ENCODE peak calls at places on chromosomes 1 and 21, in five cellular contexts. Z is coronary artery, R is NCI-H1436 treated with DMSO at 0.1 percent for 48 hours, O is tibial nerve, C is SHP77. X is an unnamed sample.

GRCh38 chr1:231918239-231919015 is 291.8 kb downstream of the DISC1 start:
- DNase-seq in Z (no peak), R (no peak), O (no peak), C (no peak), X (no peak)

GRCh38 chr1:30738670-30739559 is 15.5 kb upstream of the MATN1 start:
- DNase-seq in Z (no peak), R (no peak), O (no peak), C (no peak), X (no peak)

GRCh38 chr1:59730302-59730701 is 84.4 kb upstream of the HOOK1 start:
- DNase-seq in Z (no peak), R (no peak), O (no peak), C (no peak), X (no peak)

GRCh38 chr21:46022551-46023107 is 41.1 kb downstream of the COL6A1 start:
- DNase-seq in Z (no peak), R (peak; percentile 52), O (no peak), C (peak; percentile 21), X (no peak)

GRCh38 chr1:31782066-31782762 is 18.1 kb upstream of the ADGRB2 start:
- DNase-seq in Z (no peak), R (no peak), O (no peak), C (no peak), X (no peak)

GRCh38 chr1:101183388-101183699 is 53.5 kb upstream of the S1PR1 start:
- DNase-seq in Z (no peak), R (no peak), O (no peak), C (no peak), X (no peak)

GRCh38 chr1:11178021-11179015 is 10.8 kb upstream of the ANGPTL7 start:
- DNase-seq in Z (no peak), R (no peak), O (no peak), C (no peak), X (peak; percentile 67)

GRCh38 chr1:116494745-116495144 is 76.1 kb downstream of the CD58 start:
- DNase-seq in Z (no peak), R (no peak), O (no peak), C (no peak), X (no peak)

GRCh38 chr1:27341525-27342252 is at the start of gene SYTL1:
- DNase-seq in Z (no peak), R (no peak), O (no peak), C (peak; percentile 77), X (peak; percentile 72)

GRCh38 chr1:11697188-11697892 is 5.8 kb downstream of the DRAXIN start:
- DNase-seq in Z (no peak), R (no peak), O (no peak), C (no peak), X (no peak)

GRCh38 chr1:66760506-66760905 is 8.2 kb downstream of the DYNLT5 start:
- DNase-seq in Z (no peak), R (no peak), O (no peak), C (no peak), X (no peak)